ENCODE peak calls at places on chromosomes 1 and 21, in five cellular contexts. One of them, this sample, is unnamed.

GRCh38 chr21:32335601-32336575 is 37.2 kb downstream of the MRAP start:
- DNase-seq in WTC11: no peak
- DNase-seq in GM10248: no peak
- DNase-seq in endothelial cell: no peak
- DNase-seq in pancreas: no peak
- DNase-seq in this sample: no peak

GRCh38 chr1:26838474-26839338 is 12.2 kb downstream of the ZDHHC18 start:
- DNase-seq in WTC11: no peak
- DNase-seq in GM10248: peak
- DNase-seq in endothelial cell: no peak
- DNase-seq in pancreas: no peak
- DNase-seq in this sample: no peak

GRCh38 chr1:168340796-168341510 is 60.3 kb downstream of the TBX19 start:
- DNase-seq in WTC11: no peak
- DNase-seq in GM10248: no peak
- DNase-seq in endothelial cell: no peak
- DNase-seq in pancreas: no peak
- DNase-seq in this sample: no peak

GRCh38 chr1:212782422-212783154 is 9.0 kb downstream of the NSL1 start:
- DNase-seq in WTC11: no peak
- DNase-seq in GM10248: no peak
- DNase-seq in endothelial cell: no peak
- DNase-seq in pancreas: no peak
- DNase-seq in this sample: no peak

GRCh38 chr1:26367441-26367840 is 5.1 kb downstream of the ZNF683 start:
- DNase-seq in WTC11: no peak
- DNase-seq in GM10248: no peak
- DNase-seq in endothelial cell: no peak
- DNase-seq in pancreas: no peak
- DNase-seq in this sample: no peak

GRCh38 chr21:38831526-38832467 is 26.1 kb downstream of the ETS2 start:
- DNase-seq in WTC11: no peak
- DNase-seq in GM10248: peak
- DNase-seq in endothelial cell: no peak
- DNase-seq in pancreas: peak
- DNase-seq in this sample: peak

GRCh38 chr21:38170283-38170682 is 86.5 kb upstream of the KCNJ15 start:
- DNase-seq in WTC11: peak
- DNase-seq in GM10248: peak
- DNase-seq in endothelial cell: peak
- DNase-seq in pancreas: no peak
- DNase-seq in this sample: peak

GRCh38 chr1:77126309-77126708 is 92.9 kb downstream of the PIGK start:
- DNase-seq in WTC11: peak
- DNase-seq in GM10248: peak
- DNase-seq in endothelial cell: peak
- DNase-seq in pancreas: no peak
- DNase-seq in this sample: peak

GRCh38 chr1:27634166-27634981 is 611 bp downstream of the FGR start:
- DNase-seq in WTC11: peak
- DNase-seq in GM10248: no peak
- DNase-seq in endothelial cell: peak
- DNase-seq in pancreas: no peak
- DNase-seq in this sample: no peak

GRCh38 chr1:245091818-245092637 is 62.8 kb upstream of the KIF26B start:
- DNase-seq in WTC11: no peak
- DNase-seq in GM10248: no peak
- DNase-seq in endothelial cell: peak
- DNase-seq in pancreas: peak
- DNase-seq in this sample: peak

GRCh38 chr1:111227434-111227833 is at the start of gene CHI3L2:
- DNase-seq in WTC11: no peak
- DNase-seq in GM10248: no peak
- DNase-seq in endothelial cell: no peak
- DNase-seq in pancreas: no peak
- DNase-seq in this sample: no peak

GRCh38 chr1:222987616-222988015 is 155.4 kb downstream of the TLR5 start:
- DNase-seq in WTC11: no peak
- DNase-seq in GM10248: no peak
- DNase-seq in endothelial cell: no peak
- DNase-seq in pancreas: no peak
- DNase-seq in this sample: no peak

GRCh38 chr1:43435146-43436145 is 18.3 kb downstream of the HYI start:
- DNase-seq in WTC11: peak
- DNase-seq in GM10248: no peak
- DNase-seq in endothelial cell: no peak
- DNase-seq in pancreas: no peak
- DNase-seq in this sample: no peak

GRCh38 chr1:26285366-26286063 is 5.6 kb downstream of the SH3BGRL3 start:
- DNase-seq in WTC11: peak
- DNase-seq in GM10248: peak
- DNase-seq in endothelial cell: peak
- DNase-seq in pancreas: no peak
- DNase-seq in this sample: peak

GRCh38 chr1:71828431-71829012 is 453.8 kb downstream of the NEGR1 start:
- DNase-seq in WTC11: no peak
- DNase-seq in GM10248: no peak
- DNase-seq in endothelial cell: no peak
- DNase-seq in pancreas: no peak
- DNase-seq in this sample: no peak

GRCh38 chr1:104671684-104672353 is 922.1 kb downstream of the AMY1C start:
- DNase-seq in WTC11: no peak
- DNase-seq in GM10248: no peak
- DNase-seq in endothelial cell: no peak
- DNase-seq in pancreas: no peak
- DNase-seq in this sample: no peak

GRCh38 chr1:235557495-235557894 is 53.2 kb upstream of the B3GALNT2 start:
- DNase-seq in WTC11: peak
- DNase-seq in GM10248: no peak
- DNase-seq in endothelial cell: peak
- DNase-seq in pancreas: no peak
- DNase-seq in this sample: peak

GRCh38 chr21:43345746-43346409 is 81.1 kb downstream of the SIK1 start:
- DNase-seq in WTC11: no peak
- DNase-seq in GM10248: no peak
- DNase-seq in endothelial cell: no peak
- DNase-seq in pancreas: no peak
- DNase-seq in this sample: no peak

GRCh38 chr21:37036177-37036576 is 29.7 kb downstream of the RIPPLY3 start:
- DNase-seq in WTC11: no peak
- DNase-seq in GM10248: no peak
- DNase-seq in endothelial cell: no peak
- DNase-seq in pancreas: no peak
- DNase-seq in this sample: no peak

GRCh38 chr1:15937706-15938168 is 38.2 kb downstream of the ZBTB17 start:
- DNase-seq in WTC11: peak
- DNase-seq in GM10248: peak
- DNase-seq in endothelial cell: no peak
- DNase-seq in pancreas: no peak
- DNase-seq in this sample: no peak
- TF ChIP-seq CTCF in WTC11: no peak
- TF ChIP-seq CTCF in GM10248: peak
- TF ChIP-seq CTCF in endothelial cell: no peak
- TF ChIP-seq CTCF in pancreas: no peak
- TF ChIP-seq CTCF in this sample: no peak

GRCh38 chr1:57424231-57425027 is 569 bp upstream of the DAB1 start:
- DNase-seq in WTC11: peak
- DNase-seq in GM10248: no peak
- DNase-seq in endothelial cell: peak
- DNase-seq in pancreas: no peak
- DNase-seq in this sample: peak
- TF ChIP-seq CTCF in WTC11: peak
- TF ChIP-seq CTCF in GM10248: no peak
- TF ChIP-seq CTCF in endothelial cell: peak
- TF ChIP-seq CTCF in pancreas: peak
- TF ChIP-seq CTCF in this sample: peak

GRCh38 chr1:14538335-14538734 is 60.1 kb upstream of the KAZN start:
- DNase-seq in WTC11: peak
- DNase-seq in GM10248: no peak
- DNase-seq in endothelial cell: no peak
- DNase-seq in pancreas: no peak
- DNase-seq in this sample: no peak
- TF ChIP-seq CTCF in WTC11: no peak
- TF ChIP-seq CTCF in GM10248: no peak
- TF ChIP-seq CTCF in endothelial cell: no peak
- TF ChIP-seq CTCF in pancreas: no peak
- TF ChIP-seq CTCF in this sample: no peak

DNA sequence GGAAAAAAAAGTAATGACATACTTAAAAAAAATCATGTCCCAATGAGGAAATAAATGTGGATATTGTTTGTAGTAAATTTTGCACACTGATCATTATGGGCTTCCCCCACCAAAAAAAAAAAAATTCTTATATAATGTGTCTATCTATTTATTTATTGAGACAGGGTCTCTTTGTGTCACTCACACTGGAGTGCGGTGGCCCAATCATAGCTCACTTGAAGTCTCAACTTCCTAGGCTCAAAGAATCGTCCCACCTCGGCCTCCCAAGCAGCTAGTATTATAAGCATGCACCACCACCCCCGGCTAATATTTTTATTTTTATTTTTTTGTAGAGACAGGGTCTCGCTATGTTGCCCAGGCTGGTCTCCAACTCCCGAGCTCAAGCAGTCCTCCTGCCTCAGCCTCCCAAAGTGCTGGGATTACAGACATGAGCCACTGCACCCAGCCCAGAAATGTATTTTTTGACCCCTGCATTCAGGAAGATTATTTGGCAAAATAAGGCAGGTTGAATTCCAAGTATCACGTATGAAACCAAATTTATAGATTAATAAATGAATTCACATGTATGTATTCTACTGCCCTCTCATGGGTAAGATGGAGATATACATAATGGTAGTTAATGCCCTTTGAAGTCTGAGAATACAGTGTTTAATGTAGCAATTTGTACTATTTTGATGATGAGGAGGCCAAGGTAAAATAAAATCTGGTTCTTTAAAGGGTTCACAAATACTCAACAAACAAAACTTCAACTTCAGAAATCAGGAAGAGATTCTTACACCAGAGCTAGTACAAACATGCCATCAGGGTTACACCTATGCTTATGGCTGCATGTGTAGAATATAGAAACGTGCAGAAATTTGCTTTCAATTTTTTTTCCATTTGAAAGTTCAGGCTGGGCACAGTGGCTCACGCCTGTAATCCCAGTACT is 1.4 kb upstream of the DENND2C start:
- DNase-seq in WTC11: no peak
- DNase-seq in GM10248: peak
- DNase-seq in endothelial cell: no peak
- DNase-seq in pancreas: no peak
- DNase-seq in this sample: no peak
- TF ChIP-seq CTCF in WTC11: no peak
- TF ChIP-seq CTCF in GM10248: peak
- TF ChIP-seq CTCF in endothelial cell: peak
- TF ChIP-seq CTCF in pancreas: no peak
- TF ChIP-seq CTCF in this sample: peak

GRCh38 chr1:3560981-3561380 is 50.3 kb downstream of the MEGF6 start:
- DNase-seq in WTC11: no peak
- DNase-seq in GM10248: no peak
- DNase-seq in endothelial cell: no peak
- DNase-seq in pancreas: no peak
- DNase-seq in this sample: no peak
- TF ChIP-seq CTCF in WTC11: no peak
- TF ChIP-seq CTCF in GM10248: no peak
- TF ChIP-seq CTCF in endothelial cell: no peak
- TF ChIP-seq CTCF in pancreas: no peak
- TF ChIP-seq CTCF in this sample: no peak

This sample was measured in Calu3.